ENCODE peak calls at places on chromosomes 6 and 20, in five cellular contexts. E, Z, C, B and I are unnamed samples.

GRCh38 chr6:169420912-169421543 is 167.4 kb upstream of the THBS2 start:
- DNase-seq in E (no peak), Z (no peak), C (no peak), B (no peak), I (no peak)

GRCh38 chr6:149235130-149235561 is 82.4 kb upstream of the TAB2 start:
- DNase-seq in E (peak), Z (no peak), C (peak), B (no peak), I (no peak)

GRCh38 chr20:50224553-50225255 is 34.1 kb downstream of the CEBPB start:
- DNase-seq in E (peak), Z (no peak), C (no peak), B (peak), I (no peak)

GRCh38 chr6:84220809-84221409 is 6.5 kb downstream of the CEP162 start:
- DNase-seq in E (no peak), Z (no peak), C (no peak), B (no peak), I (no peak)

GRCh38 chr6:138691595-138692057 is 81.9 kb upstream of the CCDC28A start:
- DNase-seq in E (peak), Z (no peak), C (peak), B (no peak), I (no peak)

GRCh38 chr6:146154197-146154596 is 125.3 kb downstream of the GRM1 start:
- DNase-seq in E (no peak), Z (no peak), C (no peak), B (no peak), I (no peak)

GRCh38 chr6:45845546-45845945 is 170.1 kb downstream of the CLIC5 start:
- DNase-seq in E (peak), Z (no peak), C (no peak), B (no peak), I (no peak)

GRCh38 chr6:27280064-27280539 is 32.0 kb downstream of the POM121L2 start:
- DNase-seq in E (no peak), Z (peak), C (no peak), B (no peak), I (no peak)

GRCh38 chr20:11881453-11881852 is 36.2 kb upstream of the BTBD3 start:
- DNase-seq in E (no peak), Z (no peak), C (no peak), B (no peak), I (no peak)

GRCh38 chr6:29557320-29557719 is 2.2 kb downstream of the UBD start:
- DNase-seq in E (no peak), Z (no peak), C (no peak), B (no peak), I (no peak)

GRCh38 chr20:63967330-63968135 is 2.2 kb downstream of the ZNF512B start:
- DNase-seq in E (no peak), Z (peak), C (no peak), B (no peak), I (no peak)

GRCh38 chr6:40807484-40807883 is 220.3 kb upstream of the LRFN2 start:
- DNase-seq in E (no peak), Z (no peak), C (no peak), B (no peak), I (no peak)

GRCh38 chr20:2349801-2350200 is 30.9 kb upstream of the TGM6 start:
- DNase-seq in E (no peak), Z (no peak), C (no peak), B (no peak), I (no peak)

GRCh38 chr20:54133434-54134427 is 40.1 kb downstream of the CYP24A1 start:
- DNase-seq in E (no peak), Z (no peak), C (no peak), B (no peak), I (no peak)

GRCh38 chr6:146968041-146968760 is 236.0 kb upstream of the STXBP5 start:
- DNase-seq in E (peak), Z (no peak), C (peak), B (no peak), I (no peak)

GRCh38 chr6:45812937-45813336 is 202.7 kb downstream of the CLIC5 start:
- DNase-seq in E (no peak), Z (no peak), C (no peak), B (no peak), I (no peak)

GRCh38 chr20:46545077-46545826 is 5.2 kb downstream of the OCSTAMP start:
- DNase-seq in E (no peak), Z (peak), C (no peak), B (no peak), I (peak)

GRCh38 chr6:78565997-78566396 is 301.4 kb upstream of the IRAK1BP1 start:
- DNase-seq in E (no peak), Z (no peak), C (no peak), B (no peak), I (no peak)

GRCh38 chr20:21046413-21047070 is 59.6 kb downstream of the LINC00237 start:
- DNase-seq in E (no peak), Z (no peak), C (no peak), B (no peak), I (no peak)

GRCh38 chr6:147904416-147904815 is 395.9 kb downstream of the SAMD5 start:
- DNase-seq in E (no peak), Z (no peak), C (no peak), B (no peak), I (no peak)

GRCh38 chr20:33650111-33650752 is 11.9 kb upstream of the C20orf144 start:
- DNase-seq in E (no peak), Z (no peak), C (no peak), B (no peak), I (no peak)

GRCh38 chr6:112013051-112013450 is 40.9 kb upstream of the CCN6 start:
- DNase-seq in E (no peak), Z (no peak), C (no peak), B (no peak), I (no peak)

GRCh38 chr6:127900935-127901334 is at the start of gene THEMIS:
- DNase-seq in E (no peak), Z (peak), C (no peak), B (no peak), I (peak)

GRCh38 chr20:371755-372542 is 8.6 kb upstream of the TRIB3 start:
- DNase-seq in E (peak), Z (no peak), C (peak), B (peak), I (no peak)

GRCh38 chr6:87558446-87558845 is 31.3 kb downstream of the RARS2 start:
- DNase-seq in E (no peak), Z (no peak), C (no peak), B (no peak), I (no peak)

GRCh38 chr6:40425192-40425919 is 161.8 kb downstream of the LRFN2 start:
- DNase-seq in E (no peak), Z (no peak), C (no peak), B (no peak), I (no peak)